ENCODE peak calls at places on chromosomes 11 and 22, in four cellular contexts. Q is HepG2, O is K562, G is WTC11. K is an unnamed sample.

GRCh38 chr11:27391336-27392015 is 28.5 kb upstream of the CCDC34 start:
- DNase-seq in Q (no peak), O (no peak), G (no peak), K (no peak)

GRCh38 chr11:28932940-28933339 is 824.8 kb downstream of the METTL15 start:
- DNase-seq in Q (no peak), O (no peak), G (peak; percentile 11), K (no peak)

GRCh38 chr11:118618991-118619375 is 11.6 kb downstream of the PHLDB1 start:
- DNase-seq in Q (no peak), O (no peak), G (no peak), K (no peak)

GRCh38 chr11:48034926-48035876 is 54.8 kb downstream of the PTPRJ start:
- DNase-seq in Q (no peak), O (no peak), G (no peak), K (no peak)

GRCh38 chr11:120238968-120239620 is 846 bp upstream of the POU2F3 start:
- DNase-seq in Q (no peak), O (no peak), G (no peak), K (no peak)

GRCh38 chr22:31206896-31207687 is 5.0 kb upstream of the LIMK2 start:
- DNase-seq in Q (no peak), O (no peak), G (no peak), K (no peak)

GRCh38 chr11:71947498-71947897 is 18.7 kb downstream of the RNF121 start:
- DNase-seq in Q (peak; percentile 98), O (no peak), G (no peak), K (no peak)

GRCh38 chr11:130612291-130612802 is 163.9 kb downstream of the ADAMTS15 start:
- DNase-seq in Q (no peak), O (no peak), G (no peak), K (no peak)

GRCh38 chr22:39311592-39312400 is 7.6 kb downstream of the RPL3 start:
- DNase-seq in Q (no peak), O (no peak), G (no peak), K (peak; percentile 49)
- TF ChIP-seq ELF4 in Q (no peak), O (no peak), G (no peak), K (no peak)

GRCh38 chr11:13271060-13271693 is 6.4 kb upstream of the BMAL1 start:
- DNase-seq in Q (no peak), O (no peak), G (no peak), K (no peak)

GRCh38 chr11:13268791-13269190 is 8.8 kb upstream of the BMAL1 start:
- DNase-seq in Q (no peak), O (no peak), G (no peak), K (no peak)

GRCh38 chr11:13269775-13270174 is 7.8 kb upstream of the BMAL1 start:
- DNase-seq in Q (no peak), O (no peak), G (no peak), K (no peak)
- TF ChIP-seq SP1 in Q (no peak), O (no peak), G (no peak), K (no peak)

GRCh38 chr11:85685820-85686459 is at the start of gene CCDC89:
- DNase-seq in Q (peak; percentile 68), O (no peak), G (no peak), K (peak; percentile 78)
- TF ChIP-seq ELF4 in Q (no peak), O (no peak), G (no peak), K (no peak)

GRCh38 chr22:46087816-46088277 is 62.5 kb upstream of the PPARA start:
- DNase-seq in Q (no peak), O (peak; percentile 73), G (peak; percentile 44), K (no peak)
- TF ChIP-seq SP1 in Q (no peak), O (no peak), G (no peak), K (no peak)